ENCODE peak calls at places on chromosomes 13 and 19, in five cellular contexts. F, L, A, O and P are unnamed samples.

GRCh38 chr19:9381367-9381785 is 18.6 kb downstream of the ZNF177 start:
- DNase-seq in A (no peak), L (no peak), F (no peak), O (no peak), P (no peak)

GRCh38 chr13:53206455-53206854 is 177.8 kb downstream of the OLFM4 start:
- DNase-seq in O (no peak), F (no peak), A (no peak), L (no peak), P (no peak)

GRCh38 chr13:37306778-37307544 is 201.5 kb upstream of the CSNK1A1L start:
- DNase-seq in F (no peak), L (peak; percentile 61), O (no peak), A (no peak), P (no peak)

GRCh38 chr13:76020421-76020955 is 384.4 kb downstream of the LMO7 start:
- DNase-seq in L (no peak), O (no peak), A (no peak), F (peak; percentile 19), P (no peak)

GRCh38 chr19:44748426-44749254 is at the start of gene BCL3:
- DNase-seq in F (peak; percentile 20), L (no peak), O (peak; percentile 51), A (no peak), P (peak; percentile 64)

GRCh38 chr13:24304620-24305019 is 4.8 kb upstream of the C1QTNF9 start:
- DNase-seq in O (no peak), A (no peak), F (no peak), L (no peak), P (no peak)

GRCh38 chr13:38990693-38991092 is at the start of gene STOML3:
- DNase-seq in L (no peak), O (no peak), A (no peak), F (no peak), P (no peak)

GRCh38 chr13:76813874-76814273 is 72.3 kb downstream of the KCTD12 start:
- DNase-seq in O (no peak), F (no peak), L (no peak), A (no peak), P (no peak)

GRCh38 chr19:5667751-5668271 is 12.5 kb downstream of the MICOS13 start:
- DNase-seq in L (no peak), F (no peak), O (no peak), A (peak; percentile 48), P (no peak)

GRCh38 chr13:24097667-24098066 is 62.9 kb upstream of the SPATA13 start:
- DNase-seq in O (peak; percentile 11), L (no peak), A (no peak), F (no peak), P (no peak)

GRCh38 chr13:78185700-78186099 is 267.1 kb upstream of the EDNRB start:
- DNase-seq in A (no peak), O (no peak), L (no peak), F (no peak), P (no peak)

GRCh38 chr13:36887758-36888521 is 32.1 kb downstream of the SMAD9 start:
- DNase-seq in O (no peak), F (no peak), A (peak; percentile 23), L (no peak), P (no peak)